ENCODE peak calls at places on chromosomes 1 and 21, in five cellular contexts. I, X, H, W and C are unnamed samples.
A peak's percentile ranks its signal among the peaks of the same experiment; 100 is the strongest.

GRCh38 chr1:3672971-3673361 is 20.6 kb downstream of the TP73 start:
- DNase-seq in X (no peak), H (no peak), I (no peak), W (no peak), C (no peak)

GRCh38 chr1:150577557-150578277 is 1.7 kb downstream of the MCL1 start:
- DNase-seq in W (peak; percentile 14), I (peak; percentile 34), H (no peak), X (no peak), C (peak; percentile 38)

GRCh38 chr1:17735791-17736190 is 19.3 kb upstream of the ACTL8 start:
- DNase-seq in H (no peak), I (no peak), W (no peak), X (no peak), C (no peak)

GRCh38 chr1:12636098-12636950 is 7.6 kb upstream of the AADACL4 start:
- DNase-seq in H (no peak), W (peak; percentile 80), I (peak; percentile 72), X (no peak), C (no peak)

GRCh38 chr1:24955161-24955560 is 25.1 kb upstream of the RUNX3 start:
- DNase-seq in H (peak; percentile 43), I (peak; percentile 83), W (no peak), X (peak; percentile 71), C (no peak)

GRCh38 chr21:45151484-45152115 is 77.2 kb downstream of the ADARB1 start:
- DNase-seq in W (no peak), H (no peak), I (no peak), X (peak; percentile 48), C (no peak)

GRCh38 chr1:210758761-210759160 is 375.2 kb downstream of the KCNH1 start:
- DNase-seq in W (no peak), H (no peak), X (no peak), I (peak; percentile 50), C (no peak)

GRCh38 chr1:215863796-215864195 is 296.7 kb downstream of the KCTD3 start:
- DNase-seq in X (no peak), H (no peak), W (no peak), I (no peak), C (peak; percentile 22)

GRCh38 chr1:95636897-95637296 is 402.9 kb downstream of the RWDD3 start:
- DNase-seq in W (no peak), X (no peak), I (no peak), H (no peak), C (no peak)

GRCh38 chr1:67652800-67653199 is 32.2 kb upstream of the GADD45A start:
- DNase-seq in X (no peak), I (peak; percentile 78), W (peak; percentile 21), H (no peak), C (peak; percentile 87)

GRCh38 chr1:70353641-70354331 is 736 bp downstream of the ANKRD13C start:
- DNase-seq in I (peak; percentile 91), H (no peak), W (peak; percentile 41), X (peak; percentile 51), C (peak; percentile 14)

GRCh38 chr1:194225781-194226180 is 1039.4 kb upstream of the B3GALT2 start:
- DNase-seq in X (no peak), W (no peak), I (peak; percentile 1), H (no peak), C (peak; percentile 79)

GRCh38 chr1:54325705-54326461 is 80.3 kb downstream of the SSBP3 start:
- DNase-seq in I (no peak), H (no peak), W (no peak), X (no peak), C (no peak)

GRCh38 chr1:51025374-51025773 is 55.3 kb downstream of the CDKN2C start:
- DNase-seq in W (no peak), X (no peak), I (no peak), H (no peak), C (no peak)

GRCh38 chr21:33936221-33937038 is 20.8 kb upstream of the ATP5PO start:
- DNase-seq in H (peak; percentile 61), W (peak; percentile 25), X (peak; percentile 79), I (no peak), C (no peak)

GRCh38 chr1:157878059-157878458 is 36.5 kb upstream of the CD5L start:
- DNase-seq in X (no peak), I (peak; percentile 36), W (peak; percentile 76), H (no peak), C (peak; percentile 59)

GRCh38 chr21:41832230-41833137 is 46.7 kb downstream of the PRDM15 start:
- DNase-seq in H (no peak), X (no peak), I (no peak), W (no peak), C (no peak)

GRCh38 chr1:41670558-41670957 is 186.1 kb upstream of the EDN2 start:
- DNase-seq in I (peak; percentile 88), W (no peak), H (no peak), X (no peak), C (no peak)

GRCh38 chr1:170303034-170303433 is 157.3 kb downstream of the NTMT2 start:
- DNase-seq in X (no peak), H (no peak), I (no peak), W (no peak), C (no peak)

GRCh38 chr1:198620951-198621824 is 17.7 kb upstream of the PTPRC start:
- DNase-seq in I (peak; percentile 12), H (peak; percentile 53), X (peak; percentile 81), W (no peak), C (peak; percentile 80)

GRCh38 chr1:100377590-100378361 is 25.5 kb downstream of the CDC14A start:
- DNase-seq in I (no peak), H (no peak), W (no peak), X (no peak), C (no peak)

GRCh38 chr1:111422546-111423391 is 4.8 kb downstream of the OVGP1 start:
- DNase-seq in H (no peak), X (no peak), W (no peak), I (no peak), C (no peak)

GRCh38 chr1:64650411-64650810 is 94.5 kb upstream of the RAVER2 start:
- DNase-seq in H (no peak), X (no peak), W (no peak), I (peak; percentile 51), C (no peak)

GRCh38 chr1:24632776-24633175 is 10.3 kb upstream of the SRRM1 start:
- DNase-seq in H (no peak), W (no peak), X (no peak), I (no peak), C (no peak)

GRCh38 chr1:12088607-12089006 is 25.5 kb downstream of the TNFRSF8 start:
- DNase-seq in H (peak; percentile 11), X (peak; percentile 75), I (no peak), W (no peak), C (no peak)

GRCh38 chr1:161069731-161070270 is at the start of gene ARHGAP30:
- DNase-seq in X (peak; percentile 90), H (peak; percentile 73), W (peak; percentile 41), I (no peak), C (peak; percentile 69)

GRCh38 chr1:41418868-41419583 is 57.8 kb downstream of the FOXO6 start:
- DNase-seq in I (peak; percentile 89), W (peak; percentile 47), H (no peak), X (no peak), C (peak; percentile 71)

GRCh38 chr1:7384679-7385078 is 386.4 kb upstream of the VAMP3 start:
- DNase-seq in I (no peak), W (no peak), X (peak; percentile 17), H (no peak), C (no peak)